ENCODE peak calls at places on chromosomes 3 and 15, in five cellular contexts. M is bronchial epithelial cell, T is fibroblast of lung, F is sigmoid colon, D is cardiac muscle cell. U is an unnamed sample.
A peak's percentile ranks its signal among the peaks of the same experiment; 100 is the strongest.

GRCh38 chr3:13896473-13897154 is 16.7 kb upstream of the WNT7A start:
- DNase-seq in M (peak; percentile 71), T (peak; percentile 51), F (peak; percentile 72), D (peak; percentile 86), U (peak; percentile 76)

GRCh38 chr3:138477801-138478200 is 43.4 kb downstream of the ESYT3 start:
- DNase-seq in M (peak; percentile 33), T (no peak), F (no peak), D (no peak), U (no peak)

GRCh38 chr3:88180398-88180999 is 30.7 kb downstream of the C3orf38 start:
- DNase-seq in M (peak; percentile 30), T (peak; percentile 41), F (no peak), D (peak; percentile 23), U (no peak)

GRCh38 chr15:88125578-88125977 is 131.0 kb downstream of the NTRK3 start:
- DNase-seq in M (no peak), T (no peak), F (no peak), D (no peak), U (no peak)

GRCh38 chr3:157442729-157443128 is 6.1 kb downstream of the PTX3 start:
- DNase-seq in M (no peak), T (peak; percentile 40), F (no peak), D (no peak), U (no peak)

GRCh38 chr15:26889298-26889898 is 22.5 kb downstream of the GABRA5 start:
- DNase-seq in M (peak; percentile 72), T (peak; percentile 58), F (no peak), D (peak; percentile 81), U (peak; percentile 60)

GRCh38 chr15:65927545-65927944 is 58.3 kb downstream of the RAB11A start:
- DNase-seq in M (no peak), T (no peak), F (no peak), D (no peak), U (peak; percentile 59)

GRCh38 chr15:45064386-45064785 is 41.4 kb downstream of the SORD start:
- DNase-seq in M (no peak), T (peak; percentile 42), F (no peak), D (no peak), U (no peak)

GRCh38 chr3:195080571-195081141 is 190.3 kb downstream of the XXYLT1 start:
- DNase-seq in M (no peak), T (peak; percentile 24), F (no peak), D (peak; percentile 22), U (no peak)

GRCh38 chr15:25061808-25062550 is 107.2 kb downstream of the SNRPN start:
- DNase-seq in M (no peak), T (no peak), F (no peak), D (no peak), U (no peak)

GRCh38 chr3:56782900-56783299 is 18.8 kb downstream of the ARHGEF3 start:
- DNase-seq in M (no peak), T (no peak), F (no peak), D (no peak), U (no peak)

GRCh38 chr3:197466586-197467399 is 89.0 kb downstream of the BDH1 start:
- DNase-seq in M (peak; percentile 54), T (peak; percentile 78), F (no peak), D (no peak), U (no peak)

GRCh38 chr3:191987951-191988350 is 527.0 kb downstream of the PYDC2 start:
- DNase-seq in M (no peak), T (peak; percentile 68), F (no peak), D (no peak), U (no peak)

GRCh38 chr15:100241572-100242479 is 99.9 kb downstream of the ADAMTS17 start:
- DNase-seq in M (peak; percentile 44), T (peak; percentile 86), F (no peak), D (no peak), U (peak; percentile 58)

GRCh38 chr15:63041982-63042878 is at the start of gene TPM1:
- DNase-seq in M (peak; percentile 74), T (peak; percentile 95), F (peak; percentile 97), D (peak; percentile 96), U (peak; percentile 98)

GRCh38 chr15:92900712-92901052 is 558 bp downstream of the CHD2 start:
- DNase-seq in M (peak; percentile 27), T (no peak), F (no peak), D (no peak), U (no peak)

GRCh38 chr15:92898988-92899909 is 875 bp upstream of the CHD2 start:
- DNase-seq in M (no peak), T (no peak), F (no peak), D (no peak), U (no peak)

GRCh38 chr15:92896543-92896942 is 3.6 kb upstream of the CHD2 start:
- DNase-seq in M (peak; percentile 33), T (no peak), F (no peak), D (no peak), U (no peak)

GRCh38 chr15:92899910-92900711 is at the start of gene CHD2:
- DNase-seq in M (peak; percentile 89), T (peak; percentile 83), F (peak; percentile 74), D (peak; percentile 88), U (peak; percentile 83)

GRCh38 chr15:92897620-92898019 is 2.5 kb upstream of the CHD2 start:
- DNase-seq in M (no peak), T (no peak), F (no peak), D (no peak), U (no peak)
- H3K36me3 ChIP-seq in M (peaks cover 1% of the 10 kb centered on the region), T (peaks cover 9% of the 10 kb centered on the region), F (peaks cover 8% of the 10 kb centered on the region), D (peaks cover 53% of the 10 kb centered on the region), U (peaks cover 12% of the 10 kb centered on the region)

GRCh38 chr3:23166804-23167203 is 36.3 kb upstream of the UBE2E2 start:
- DNase-seq in M (no peak), T (no peak), F (no peak), D (no peak), U (no peak)
- H3K4me3 ChIP-seq in M (no peak overlapping the region), T (no peak overlapping the region), F (no peak overlapping the region), D (no peak overlapping the region), U (no peak overlapping the region)

DNA sequence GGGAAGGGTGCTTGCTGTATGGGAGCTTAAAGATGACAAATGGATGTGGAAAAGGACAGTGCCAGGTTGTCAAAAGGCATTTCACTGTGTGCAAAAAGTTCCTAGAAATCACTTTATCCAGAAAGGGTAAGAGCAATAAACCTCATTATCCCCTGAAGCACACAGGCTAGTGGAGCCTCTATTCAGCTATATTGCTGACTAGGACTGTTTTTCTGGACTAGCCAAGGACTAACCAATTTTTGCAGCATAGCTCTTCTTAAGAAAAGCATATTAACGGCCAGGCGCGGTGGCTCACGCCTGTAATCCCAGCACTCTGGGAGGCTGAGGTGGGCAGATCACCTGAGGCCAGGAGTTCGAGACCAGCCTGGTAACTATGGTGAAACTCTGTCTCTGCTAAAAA is 64.8 kb downstream of the MLH1 start:
- DNase-seq in M (no peak), T (no peak), F (no peak), D (no peak), U (no peak)
- H3K36me3 ChIP-seq in M (peaks cover 10% of the 10 kb centered on the region), T (peaks cover 16% of the 10 kb centered on the region), F (peaks cover 6% of the 10 kb centered on the region), D (peaks cover 16% of the 10 kb centered on the region), U (peaks cover 8% of the 10 kb centered on the region)

DNA sequence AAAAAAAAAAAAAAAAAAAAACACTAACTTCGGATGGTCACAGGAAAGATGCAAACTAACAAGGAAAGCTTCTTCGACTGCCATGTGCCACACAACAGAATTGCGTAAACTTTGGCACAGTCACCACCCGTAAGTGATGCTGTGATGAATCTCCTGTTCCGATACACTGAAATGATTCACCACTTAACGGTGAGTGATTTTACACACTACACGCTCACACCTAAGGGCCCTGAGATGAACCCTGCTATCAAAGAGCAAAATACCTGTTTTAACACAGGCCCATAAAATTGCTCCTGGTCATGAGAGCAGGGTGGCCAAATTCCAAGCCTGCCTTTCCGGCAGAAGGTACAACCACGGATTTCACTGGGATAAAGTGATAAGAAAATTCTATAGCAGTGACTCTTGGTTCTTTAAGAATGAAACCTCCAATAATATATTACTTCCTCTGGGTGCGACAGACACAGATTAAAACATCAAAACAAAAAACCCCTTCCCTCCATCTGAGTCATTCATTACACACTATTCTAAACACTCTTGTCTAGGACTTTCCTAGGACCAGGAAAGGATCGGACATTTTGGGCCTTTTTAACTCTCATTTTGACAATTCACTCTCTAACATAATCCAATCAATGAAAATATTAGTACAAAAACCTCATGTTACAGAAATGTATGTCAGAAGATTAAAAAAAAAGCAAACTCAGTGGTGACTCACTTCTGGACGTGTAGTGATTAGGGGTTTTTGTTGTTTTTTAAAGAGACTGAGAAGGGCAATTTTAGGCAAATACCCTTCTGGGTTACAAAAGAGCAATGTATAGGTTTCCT is 28.3 kb downstream of the LRIG1 start:
- DNase-seq in M (peak; percentile 98), T (peak; percentile 90), F (no peak), D (no peak), U (no peak)
- H3K4me3 ChIP-seq in M (no peak overlapping the region), T (peak overlapping the region; percentile 13), F (no peak overlapping the region), D (no peak overlapping the region), U (no peak overlapping the region)

GRCh38 chr3:42195879-42196330 is 70.1 kb downstream of the CCK start:
- DNase-seq in M (no peak), T (no peak), F (no peak), D (no peak), U (no peak)
- H3K36me3 ChIP-seq in M (peaks cover 33% of the 10 kb centered on the region), T (peaks cover 18% of the 10 kb centered on the region), F (peaks cover 19% of the 10 kb centered on the region), D (peaks cover 53% of the 10 kb centered on the region), U (peaks cover 13% of the 10 kb centered on the region)

DNA sequence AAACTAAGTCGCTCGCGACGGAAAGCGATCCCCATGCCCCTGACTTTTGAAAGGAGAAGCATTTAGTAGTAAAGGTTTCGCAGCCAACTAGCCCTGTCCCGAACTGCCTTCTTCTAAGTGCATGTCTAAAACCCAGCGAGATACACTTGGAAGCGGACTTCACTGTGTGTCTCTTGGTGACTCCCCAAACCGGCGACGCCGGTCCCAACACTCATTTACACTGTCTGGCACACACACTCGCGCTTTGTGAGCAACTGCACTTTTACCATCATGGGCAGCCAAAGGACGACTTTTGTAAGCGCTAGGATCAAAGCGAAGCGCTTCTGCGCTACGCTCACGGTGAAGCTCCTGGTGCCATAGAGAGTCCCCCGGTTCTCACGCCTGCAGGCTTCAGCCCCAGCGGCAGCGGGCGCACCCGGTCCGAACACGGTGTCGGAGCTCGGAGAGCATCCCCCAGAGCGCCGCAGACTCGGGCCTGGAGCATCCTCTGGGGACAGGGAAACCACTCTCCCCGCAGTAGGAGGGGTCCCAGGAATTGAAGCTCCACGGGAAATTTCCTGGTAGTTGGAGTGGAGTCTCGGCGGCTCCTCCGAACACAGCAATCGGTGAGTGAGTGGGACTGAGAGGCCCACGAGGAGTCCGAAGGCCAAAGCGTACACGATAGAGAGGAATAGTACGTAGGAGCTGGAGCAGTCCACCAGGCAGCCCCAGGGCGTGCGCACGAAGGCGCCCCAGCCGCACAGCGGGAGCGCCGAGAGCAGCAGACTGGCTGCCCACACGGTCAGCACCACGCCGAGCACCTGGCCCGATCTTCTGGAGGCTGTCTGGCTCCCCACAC is 1.4 kb downstream of the GPR149 start:
- DNase-seq in M (no peak), T (no peak), F (no peak), D (peak; percentile 35), U (peak; percentile 58)
- H3K4me3 ChIP-seq in M (no peak overlapping the region), T (no peak overlapping the region), F (no peak overlapping the region), D (peak overlapping the region; percentile 27), U (peak overlapping the region; percentile 42)

U was measured in H7.